ENCODE peak calls at places on chromosomes 6 and 20, in seven cellular contexts. N is body of pancreas; O is neural progenitor cell; C is IMR-90; U is CD8-positive, alpha-beta T cell; J is uterus; Z is brain microvascular endothelial cell. L is an unnamed sample.

GRCh38 chr20:33249456-33249855 is 13.7 kb downstream of the BPIFA1 start:
- DNase-seq in Z (no peak), J (no peak), O (no peak), N (no peak), U (no peak), C (no peak), L (no peak)

GRCh38 chr6:127192911-127193503 is 73.7 kb upstream of the RNF146 start:
- DNase-seq in U (no peak), J (no peak), C (peak; percentile 62), Z (no peak), N (no peak), O (no peak), L (peak; percentile 72)

GRCh38 chr6:40715501-40716403 is 128.6 kb upstream of the LRFN2 start:
- DNase-seq in Z (no peak), N (no peak), O (peak; percentile 21), J (no peak), C (no peak), U (no peak), L (no peak)

GRCh38 chr20:45323731-45324130 is 15.6 kb upstream of the MATN4 start:
- DNase-seq in J (no peak), Z (no peak), N (no peak), C (peak; percentile 63), O (no peak), U (no peak), L (no peak)

GRCh38 chr20:62516345-62516744 is 40.5 kb upstream of the GATA5 start:
- DNase-seq in C (no peak), N (no peak), Z (no peak), J (no peak), O (peak; percentile 63), U (no peak), L (no peak)

GRCh38 chr6:9131616-9132015 is 696.3 kb upstream of the SLC35B3 start:
- DNase-seq in C (peak; percentile 6), O (no peak), Z (no peak), N (peak; percentile 64), J (no peak), U (no peak), L (no peak)

GRCh38 chr20:25402583-25402982 is 4.9 kb upstream of the GINS1 start:
- DNase-seq in O (peak; percentile 40), C (no peak), J (no peak), U (no peak), Z (no peak), N (no peak), L (no peak)

GRCh38 chr6:136344420-136344819 is 54.8 kb upstream of the BCLAF1 start:
- DNase-seq in J (no peak), N (no peak), Z (peak; percentile 59), C (peak; percentile 86), U (no peak), O (no peak), L (peak; percentile 7)

GRCh38 chr6:149217466-149217888 is 100.0 kb upstream of the TAB2 start:
- DNase-seq in J (no peak), Z (no peak), O (no peak), C (no peak), N (no peak), U (no peak), L (no peak)

GRCh38 chr6:169982461-169983386 is 231.3 kb downstream of the ERMARD start:
- DNase-seq in C (no peak), Z (no peak), O (no peak), J (no peak), U (no peak), N (no peak), L (no peak)

GRCh38 chr20:22339946-22340345 is 244.4 kb downstream of the FOXA2 start:
- DNase-seq in J (no peak), C (no peak), O (no peak), N (no peak), Z (no peak), U (no peak), L (no peak)

DNA sequence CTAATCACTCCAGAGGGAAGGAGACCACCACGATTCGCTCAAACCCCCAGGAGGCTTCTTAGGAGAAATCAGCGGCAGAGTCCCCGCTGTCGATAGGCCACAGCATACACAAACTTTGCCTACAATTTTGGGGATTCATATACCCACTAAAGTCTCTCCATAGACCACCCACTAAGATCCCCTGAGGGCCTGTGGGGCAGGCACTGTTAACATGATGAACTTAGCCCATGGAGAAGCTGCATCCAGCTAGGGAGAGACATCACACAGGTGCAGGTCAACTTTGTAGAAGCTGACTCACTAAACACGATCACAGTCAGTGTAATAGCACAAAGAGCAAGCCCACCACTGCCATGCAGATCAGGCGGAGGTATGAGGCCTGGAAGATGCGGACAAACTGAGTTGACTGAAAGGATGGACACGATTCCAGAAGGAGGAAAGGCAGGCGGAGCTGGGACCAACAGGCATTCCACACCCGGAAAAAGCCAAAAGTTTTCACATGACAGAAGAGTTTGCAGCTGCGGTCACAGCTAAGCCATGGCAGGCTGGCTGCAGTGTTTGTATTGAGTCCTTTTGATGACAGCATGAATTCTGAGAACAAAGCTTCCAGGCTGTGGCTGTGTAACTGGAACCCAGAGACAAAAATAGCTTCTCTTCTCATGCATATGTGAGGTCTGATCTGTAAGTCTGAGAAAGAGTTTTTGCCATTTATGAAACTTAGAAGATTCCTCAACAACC is 75.7 kb upstream of the QKI start:
- DNase-seq in J (no peak), C (peak; percentile 56), U (no peak), Z (peak; percentile 91), O (peak; percentile 75), N (no peak), L (no peak)
- H3K4me3 ChIP-seq in J (no peak overlapping the region), C (no peak overlapping the region), U (no peak overlapping the region), Z (no peak overlapping the region), O (no peak overlapping the region), N (no peak overlapping the region), L (no peak overlapping the region)

DNA sequence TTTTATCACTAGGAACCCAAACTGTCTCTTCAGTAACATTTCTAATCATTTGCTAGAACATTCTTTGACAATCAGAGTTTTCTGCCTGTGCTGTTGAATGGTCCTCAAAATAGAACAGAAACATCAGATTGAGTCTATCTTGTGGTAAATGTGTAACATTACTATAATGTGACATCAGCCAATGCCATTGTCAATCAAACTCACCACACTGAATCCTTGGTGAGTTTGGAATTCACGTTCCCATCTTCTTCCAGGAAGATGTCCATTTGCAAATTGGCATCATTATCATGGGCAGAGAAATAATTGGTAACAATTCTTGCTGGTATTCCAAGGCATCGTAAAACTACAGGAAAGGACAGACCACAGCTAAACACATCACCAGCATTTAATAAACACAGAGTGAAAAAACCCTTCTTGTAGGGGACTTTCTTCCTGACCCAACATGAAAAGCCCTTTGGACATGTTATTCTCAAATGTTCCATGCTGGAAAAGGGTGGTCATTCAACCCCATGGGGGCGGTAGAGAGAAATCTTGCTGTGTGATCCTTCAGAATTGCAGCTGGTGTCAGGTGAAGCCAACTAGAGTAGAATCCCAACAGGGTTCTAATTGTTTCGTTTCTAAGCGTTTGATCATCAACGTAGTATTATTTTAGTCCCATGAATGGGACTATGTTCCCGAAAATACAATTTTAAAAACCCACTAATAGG is 98.5 kb downstream of the F13A1 start:
- DNase-seq in U (no peak), N (no peak), J (no peak), O (peak; percentile 63), Z (no peak), C (no peak), L (no peak)
- TF ChIP-seq CTCF in U (no peak), N (no peak), J (no peak), O (peak; percentile 65), Z (peak; percentile 2), C (no peak), L (no peak)

GRCh38 chr6:158184598-158184997 is 16.4 kb downstream of the GTF2H5 start:
- DNase-seq in N (no peak), U (no peak), C (peak; percentile 52), O (no peak), J (no peak), Z (peak; percentile 32), L (no peak)
- H3K36me3 ChIP-seq in N (no peaks in the 10 kb centered on the region), U (no peaks in the 10 kb centered on the region), C (peaks cover 8% of the 10 kb centered on the region), O (peaks cover 15% of the 10 kb centered on the region), J (no peaks in the 10 kb centered on the region), Z (no peaks in the 10 kb centered on the region), L (peaks cover 1% of the 10 kb centered on the region)

GRCh38 chr6:26033942-26034354 is 53.3 kb upstream of the HFE start:
- DNase-seq in N (no peak), J (no peak), Z (no peak), C (no peak), U (no peak), O (peak; percentile 57), L (no peak)
- H3K4me3 ChIP-seq in N (no peak overlapping the region), J (peak overlapping the region; percentile 62), Z (peak overlapping the region; percentile 43), C (peak overlapping the region; percentile 73), U (peak overlapping the region; percentile 68), O (peak overlapping the region; percentile 68), L (peak overlapping the region; percentile 34)

L was measured in BJ.